ENCODE peak calls at places on chromosomes 6 and 20, in eight cellular contexts. X is fibroblast of lung; T is Daoy; P is tibial artery; W is CD8-positive, alpha-beta T cell; B is endothelial cell; Q is T-helper 9 cell; V is iPS DF 19.7. U is an unnamed sample.

GRCh38 chr20:46897471-46897870 is 2.8 kb downstream of the EYA2 start:
- DNase-seq in B (no peak), T (no peak), V (no peak), Q (no peak), W (no peak), P (no peak), X (no peak), U (no peak)

GRCh38 chr6:127484207-127484858 is 25.1 kb upstream of the KIAA0408 start:
- DNase-seq in W (no peak), B (no peak), V (no peak), Q (no peak), P (no peak), X (peak; percentile 60), T (peak; percentile 61), U (peak; percentile 35)

GRCh38 chr6:114376611-114377206 is 33.9 kb upstream of the HS3ST5 start:
- DNase-seq in Q (no peak), B (no peak), X (no peak), P (no peak), T (no peak), W (no peak), V (no peak), U (no peak)

GRCh38 chr20:7691647-7692046 is 248.6 kb downstream of the HAO1 start:
- DNase-seq in V (no peak), B (no peak), X (no peak), Q (no peak), P (no peak), T (no peak), W (no peak), U (no peak)

GRCh38 chr6:163675611-163676010 is 261.1 kb downstream of the QKI start:
- DNase-seq in B (no peak), P (no peak), W (no peak), Q (no peak), V (no peak), X (no peak), T (no peak), U (no peak)

GRCh38 chr20:51285684-51286083 is 256.8 kb downstream of the NFATC2 start:
- DNase-seq in X (no peak), W (no peak), V (no peak), Q (no peak), P (no peak), T (no peak), B (no peak), U (no peak)

GRCh38 chr20:58691405-58691772 is 1.2 kb upstream of the NPEPL1 start:
- DNase-seq in X (no peak), B (no peak), T (no peak), V (no peak), Q (no peak), P (no peak), W (no peak), U (no peak)

GRCh38 chr20:16272961-16273360 is 300.3 kb downstream of the KIF16B start:
- DNase-seq in P (no peak), T (no peak), V (no peak), Q (no peak), W (no peak), X (no peak), B (no peak), U (no peak)

GRCh38 chr6:32522302-32523047 is 7.6 kb downstream of the HLA-DRB5 start:
- DNase-seq in W (no peak), B (no peak), P (no peak), V (no peak), T (no peak), X (no peak), Q (no peak), U (no peak)

GRCh38 chr20:16712541-16712947 is 17.3 kb upstream of the SNRPB2 start:
- DNase-seq in P (no peak), B (no peak), V (no peak), T (no peak), W (no peak), X (no peak), Q (no peak), U (no peak)

GRCh38 chr20:38930242-38930569 is 4.0 kb downstream of the FAM83D start:
- DNase-seq in Q (no peak), X (no peak), V (no peak), B (no peak), T (no peak), W (no peak), P (no peak), U (no peak)

GRCh38 chr6:105814745-105815536 is 271.2 kb upstream of the PRDM1 start:
- DNase-seq in Q (no peak), T (no peak), V (no peak), X (no peak), W (no peak), P (no peak), B (no peak), U (no peak)

GRCh38 chr20:53628076-53628475 is 34.4 kb upstream of the ZNF217 start:
- DNase-seq in V (no peak), P (no peak), W (no peak), Q (no peak), T (no peak), X (no peak), B (no peak), U (no peak)

GRCh38 chr6:135488023-135488422 is 9.5 kb downstream of the AHI1 start:
- DNase-seq in B (no peak), W (no peak), Q (no peak), X (peak; percentile 60), P (no peak), V (no peak), T (no peak), U (no peak)

GRCh38 chr6:45911691-45912090 is 104.0 kb downstream of the CLIC5 start:
- DNase-seq in T (no peak), B (no peak), Q (no peak), P (peak; percentile 53), X (no peak), W (no peak), V (no peak), U (no peak)

GRCh38 chr20:42366626-42367025 is 748.4 kb upstream of the CHD6 start:
- DNase-seq in T (no peak), P (no peak), W (no peak), Q (no peak), V (no peak), B (no peak), X (no peak), U (no peak)

GRCh38 chr6:50120300-50120699 is 70.6 kb upstream of the DEFB112 start:
- DNase-seq in B (no peak), Q (no peak), X (no peak), W (no peak), V (no peak), P (no peak), T (no peak), U (no peak)

GRCh38 chr6:139531148-139531547 is 156.7 kb upstream of the CITED2 start:
- DNase-seq in Q (peak; percentile 23), X (peak; percentile 74), T (peak; percentile 20), W (peak; percentile 54), V (no peak), B (no peak), P (no peak), U (no peak)

GRCh38 chr20:1286267-1287036 is 20.4 kb downstream of the SNPH start:
- DNase-seq in T (no peak), Q (no peak), W (peak; percentile 73), X (no peak), P (no peak), V (no peak), B (no peak), U (no peak)

GRCh38 chr6:117549606-117550005 is 52.7 kb downstream of the GOPC start:
- DNase-seq in W (no peak), B (no peak), Q (no peak), T (no peak), V (no peak), P (no peak), X (no peak), U (no peak)

GRCh38 chr6:115843945-115844344 is 216.7 kb downstream of the FRK start:
- DNase-seq in Q (no peak), X (no peak), W (no peak), B (no peak), V (no peak), T (no peak), P (no peak), U (no peak)

GRCh38 chr6:110589865-110590513 is 113.6 kb upstream of the SLC22A16 start:
- DNase-seq in P (no peak), W (no peak), X (no peak), Q (no peak), V (no peak), T (no peak), B (no peak), U (no peak)

GRCh38 chr6:37051138-37052026 is 45.9 kb downstream of the FGD2 start:
- DNase-seq in Q (peak; percentile 87), V (no peak), T (peak; percentile 88), P (peak; percentile 87), X (peak; percentile 72), W (peak; percentile 91), B (peak; percentile 94), U (peak; percentile 32)

GRCh38 chr6:43799671-43800623 is 29.9 kb downstream of the VEGFA start:
- DNase-seq in X (no peak), B (no peak), T (no peak), Q (no peak), P (no peak), W (no peak), V (no peak), U (no peak)

GRCh38 chr6:150969901-150970300 is 104.4 kb downstream of the MTHFD1L start:
- DNase-seq in X (no peak), Q (no peak), V (no peak), T (no peak), B (no peak), P (no peak), W (no peak), U (no peak)

GRCh38 chr6:112429226-112429625 is 82.1 kb downstream of the RFPL4B start:
- DNase-seq in B (peak; percentile 10), W (no peak), P (no peak), X (peak; percentile 49), V (peak; percentile 15), Q (no peak), T (peak; percentile 10), U (no peak)

GRCh38 chr20:63029358-63030121 is 22.8 kb upstream of the BHLHE23 start:
- DNase-seq in P (no peak), X (no peak), W (peak; percentile 43), Q (no peak), B (no peak), T (peak; percentile 30), V (no peak), U (no peak)

GRCh38 chr6:33080127-33081089 is 4.6 kb downstream of the HLA-DPB1 start:
- DNase-seq in T (peak; percentile 92), Q (no peak), X (peak; percentile 50), P (peak; percentile 75), V (peak; percentile 77), B (peak; percentile 55), W (no peak), U (no peak)

GRCh38 chr6:1622220-1622841 is 12.6 kb downstream of the FOXC1 start:
- DNase-seq in P (peak; percentile 67), W (no peak), X (no peak), T (no peak), B (no peak), Q (no peak), V (no peak), U (no peak)

GRCh38 chr6:117546674-117547073 is 55.6 kb downstream of the GOPC start:
- DNase-seq in X (no peak), P (no peak), V (no peak), T (no peak), W (no peak), B (no peak), Q (no peak), U (no peak)

GRCh38 chr6:111871207-111871606 is 2.0 kb downstream of the FYN start:
- DNase-seq in B (no peak), Q (no peak), W (peak; percentile 46), V (no peak), X (no peak), T (peak; percentile 13), P (no peak), U (no peak)

GRCh38 chr20:46715292-46715756 is 5.9 kb downstream of the SLC2A10 start:
- DNase-seq in T (no peak), B (peak; percentile 30), V (peak; percentile 57), X (peak; percentile 78), W (no peak), Q (no peak), P (peak; percentile 38), U (no peak)

GRCh38 chr6:162271922-162272321 is 455.6 kb downstream of the PRKN start:
- DNase-seq in X (no peak), W (no peak), V (no peak), T (no peak), P (no peak), B (no peak), Q (no peak), U (no peak)

GRCh38 chr20:58642465-58642864 is 8.6 kb upstream of the STX16 start:
- DNase-seq in P (peak; percentile 7), W (no peak), B (no peak), V (no peak), X (no peak), Q (no peak), T (no peak), U (no peak)

U was measured in astrocyte of the cerebellum.